ENCODE peak calls at places on chromosomes 13 and 19, in eight cellular contexts. J is germinal center; R is NCI-H1092; Q is astrocyte of the hippocampus; U is WERI-Rb-1; I is stimulated activated CD4-positive, alpha-beta T cell treated with anti-CD3 and anti-CD28 coated beads, Interleukin-1b, Interleukin-23, amount 100 ng/mL, for 1 hour; V is left colon; A is mesothelial cell of epicardium. K is an unnamed sample.

GRCh38 chr13:33132644-33133440 is 116.6 kb downstream of the KL start:
- DNase-seq in A (no peak), J (no peak), V (no peak), Q (peak), U (no peak), I (no peak), R (no peak), K (peak)

GRCh38 chr13:67224148-67224846 is 5.8 kb downstream of the PCDH9 start:
- DNase-seq in Q (peak), V (peak), J (peak), R (peak), A (peak), I (no peak), U (peak), K (peak)

GRCh38 chr19:49676136-49676689 is 858 bp upstream of the PRMT1 start:
- DNase-seq in U (no peak), R (peak), J (peak), A (no peak), Q (no peak), I (no peak), V (peak), K (peak)

GRCh38 chr19:29194658-29195057 is 18.3 kb downstream of the UQCRFS1 start:
- DNase-seq in V (no peak), I (no peak), R (no peak), J (no peak), U (no peak), A (no peak), Q (no peak), K (no peak)

GRCh38 chr13:68506888-68507551 is 1276.9 kb upstream of the PCDH9 start:
- DNase-seq in V (no peak), A (no peak), I (no peak), U (no peak), J (no peak), Q (no peak), R (no peak), K (no peak)

GRCh38 chr19:38079926-38080380 is 144.1 kb downstream of the DPF1 start:
- DNase-seq in I (no peak), U (no peak), J (peak), A (no peak), R (peak), Q (peak), V (no peak), K (peak)

GRCh38 chr19:4075373-4075772 is 8.7 kb upstream of the ZBTB7A start:
- DNase-seq in U (no peak), R (no peak), A (no peak), Q (no peak), V (no peak), I (no peak), J (no peak), K (peak)

GRCh38 chr13:110536006-110536693 is 25.4 kb downstream of the RAB20 start:
- DNase-seq in Q (no peak), A (no peak), I (no peak), V (peak), R (no peak), U (no peak), J (no peak), K (no peak)

GRCh38 chr13:91513790-91514189 is 115.4 kb downstream of the GPC5 start:
- DNase-seq in A (no peak), U (no peak), I (no peak), J (no peak), R (no peak), Q (no peak), V (no peak), K (no peak)